ENCODE peak calls at places on chromosome 5, in eight cellular contexts. K is spleen, T is stomach, R is body of pancreas, Q is right lobe of liver, U is adrenal gland, L is prostate gland, O is A549. W is an unnamed sample.

GRCh38 chr5:158198636-158199035 is 339.7 kb upstream of the CLINT1 start:
- DNase-seq in K (no peak), T (no peak), R (no peak), Q (no peak), U (no peak), L (no peak), O (no peak), W (no peak)

GRCh38 chr5:157450024-157450423 is 10.0 kb upstream of the NIPAL4 start:
- DNase-seq in K (no peak), T (no peak), R (no peak), Q (no peak), U (no peak), L (no peak), O (no peak), W (no peak)

GRCh38 chr5:68222310-68222709 is 6.8 kb downstream of the PIK3R1 start:
- DNase-seq in K (no peak), T (no peak), R (no peak), Q (peak), U (no peak), L (peak), O (no peak), W (no peak)

GRCh38 chr5:72917371-72917776 is 38.5 kb upstream of the FCHO2 start:
- DNase-seq in K (no peak), T (no peak), R (no peak), Q (no peak), U (no peak), L (no peak), O (no peak), W (no peak)

GRCh38 chr5:78597068-78597857 is 51.3 kb downstream of the LHFPL2 start:
- DNase-seq in K (no peak), T (no peak), R (no peak), Q (no peak), U (no peak), L (no peak), O (peak), W (no peak)

GRCh38 chr5:153960269-153961215 is 78.2 kb downstream of the FAM114A2 start:
- DNase-seq in K (no peak), T (no peak), R (no peak), Q (no peak), U (no peak), L (no peak), O (no peak), W (no peak)

GRCh38 chr5:98880151-98880550 is 48.7 kb downstream of the CHD1 start:
- DNase-seq in K (no peak), T (no peak), R (no peak), Q (no peak), U (no peak), L (no peak), O (no peak), W (no peak)

GRCh38 chr5:13328316-13328715 is 616.2 kb downstream of the DNAH5 start:
- DNase-seq in K (no peak), T (no peak), R (no peak), Q (no peak), U (no peak), L (no peak), O (no peak), W (no peak)

GRCh38 chr5:156356238-156356637 is 29.3 kb downstream of the SGCD start:
- DNase-seq in K (no peak), T (no peak), R (no peak), Q (no peak), U (no peak), L (no peak), O (no peak), W (no peak)

GRCh38 chr5:143129910-143130703 is 273.4 kb downstream of the NR3C1 start:
- DNase-seq in K (no peak), T (no peak), R (no peak), Q (no peak), U (no peak), L (no peak), O (no peak), W (no peak)

GRCh38 chr5:179865471-179866240 is 7.0 kb upstream of the MRNIP start:
- DNase-seq in K (peak), T (no peak), R (no peak), Q (no peak), U (no peak), L (no peak), O (no peak), W (no peak)

GRCh38 chr5:73030995-73031394 is 75.2 kb downstream of the FCHO2 start:
- DNase-seq in K (no peak), T (no peak), R (no peak), Q (no peak), U (no peak), L (no peak), O (peak), W (no peak)

GRCh38 chr5:170783498-170784247 is at the start of gene GABRP:
- DNase-seq in K (no peak), T (peak), R (no peak), Q (no peak), U (no peak), L (no peak), O (no peak), W (peak)

GRCh38 chr5:133472829-133473228 is 139.5 kb downstream of the FSTL4 start:
- DNase-seq in K (no peak), T (no peak), R (no peak), Q (no peak), U (no peak), L (no peak), O (no peak), W (peak)

GRCh38 chr5:116652196-116652729 is 77.6 kb upstream of the SEMA6A start:
- DNase-seq in K (no peak), T (no peak), R (peak), Q (no peak), U (no peak), L (no peak), O (no peak), W (peak)

GRCh38 chr5:116651653-116652052 is 77.0 kb upstream of the SEMA6A start:
- DNase-seq in K (no peak), T (no peak), R (no peak), Q (no peak), U (no peak), L (no peak), O (no peak), W (no peak)

GRCh38 chr5:116654890-116655289 is 80.3 kb upstream of the SEMA6A start:
- DNase-seq in K (no peak), T (no peak), R (no peak), Q (no peak), U (no peak), L (no peak), O (no peak), W (no peak)

GRCh38 chr5:116650964-116651363 is 76.3 kb upstream of the SEMA6A start:
- DNase-seq in K (no peak), T (no peak), R (no peak), Q (no peak), U (no peak), L (no peak), O (no peak), W (no peak)

GRCh38 chr5:116652903-116653302 is 78.3 kb upstream of the SEMA6A start:
- DNase-seq in K (no peak), T (no peak), R (no peak), Q (no peak), U (no peak), L (no peak), O (no peak), W (no peak)
- H3K4me3 ChIP-seq in K (no peak), T (no peak), R (no peak), Q (no peak), U (no peak), L (no peak), O (no peak), W (no peak)

GRCh38 chr5:123425444-123425843 is 2.2 kb upstream of the CEP120 start:
- DNase-seq in K (no peak), T (no peak), R (no peak), Q (no peak), U (no peak), L (no peak), O (no peak), W (no peak)

GRCh38 chr5:123421773-123422172 is 1.4 kb downstream of the CEP120 start:
- DNase-seq in K (no peak), T (no peak), R (no peak), Q (no peak), U (no peak), L (no peak), O (no peak), W (no peak)

GRCh38 chr5:123422433-123423277 is 548 bp downstream of the CEP120 start:
- DNase-seq in K (no peak), T (peak), R (no peak), Q (no peak), U (peak), L (peak), O (peak), W (peak)

GRCh38 chr5:123428521-123429220 is 5.5 kb upstream of the CEP120 start:
- DNase-seq in K (no peak), T (peak), R (peak), Q (peak), U (no peak), L (no peak), O (no peak), W (no peak)

DNA sequence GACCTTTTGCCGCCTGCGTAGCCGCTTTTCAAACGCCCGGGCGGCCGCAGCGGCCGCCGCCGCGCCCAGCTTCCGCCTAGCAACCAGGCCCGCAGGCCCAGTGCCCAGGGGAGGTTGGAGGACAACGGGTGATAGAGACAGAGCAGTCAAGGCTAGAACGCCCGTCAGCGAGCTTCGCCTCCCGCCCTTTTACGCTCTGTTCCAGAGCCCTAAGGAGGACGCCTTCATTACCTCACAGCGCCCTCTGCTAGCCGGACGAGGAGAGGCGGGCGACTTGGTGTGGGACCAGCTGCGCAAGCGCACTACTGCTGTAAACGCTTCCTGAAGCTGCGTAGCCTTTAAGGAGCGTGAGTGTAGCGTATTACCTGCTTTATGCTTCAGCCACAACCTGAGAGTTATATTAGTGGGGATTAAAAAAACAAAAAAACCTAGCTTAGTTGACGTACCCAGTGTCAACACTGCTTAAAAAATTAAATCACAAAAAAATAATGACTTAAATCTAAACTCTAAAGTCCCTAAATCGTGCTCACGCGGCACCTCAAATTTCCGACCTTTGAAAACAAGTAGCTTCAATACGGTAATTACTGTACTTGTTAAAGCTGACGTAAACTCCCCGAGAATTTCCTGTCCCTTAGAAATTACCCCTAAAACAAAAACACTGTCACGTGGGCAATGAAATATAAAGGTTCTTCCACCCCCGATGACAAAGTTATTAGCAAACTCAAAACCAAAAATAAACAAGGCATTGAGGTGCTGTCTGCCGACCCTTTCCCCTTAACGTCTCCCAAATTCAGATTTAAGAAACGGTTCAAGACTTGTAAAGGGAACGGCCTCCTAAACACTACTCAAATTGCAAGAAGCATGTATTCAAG is at the start of gene CEP120:
- DNase-seq in K (peak), T (peak), R (peak), Q (peak), U (peak), L (peak), O (peak), W (peak)
- TF ChIP-seq POLR2A in K (peak), T (no peak), R (peak), Q (peak), U (peak), L (peak), O (peak), W (no peak)

GRCh38 chr5:59579101-59579885 is 314.2 kb downstream of the PDE4D start:
- DNase-seq in K (no peak), T (no peak), R (no peak), Q (no peak), U (no peak), L (no peak), O (no peak), W (no peak)

GRCh38 chr5:59583151-59583809 is 310.2 kb downstream of the PDE4D start:
- DNase-seq in K (no peak), T (no peak), R (no peak), Q (no peak), U (no peak), L (no peak), O (no peak), W (no peak)

GRCh38 chr5:59583810-59584562 is 309.5 kb downstream of the PDE4D start:
- DNase-seq in K (no peak), T (no peak), R (no peak), Q (no peak), U (no peak), L (no peak), O (no peak), W (no peak)

GRCh38 chr5:59584858-59585846 is 308.4 kb downstream of the PDE4D start:
- DNase-seq in K (no peak), T (no peak), R (no peak), Q (no peak), U (no peak), L (no peak), O (no peak), W (no peak)

DNA sequence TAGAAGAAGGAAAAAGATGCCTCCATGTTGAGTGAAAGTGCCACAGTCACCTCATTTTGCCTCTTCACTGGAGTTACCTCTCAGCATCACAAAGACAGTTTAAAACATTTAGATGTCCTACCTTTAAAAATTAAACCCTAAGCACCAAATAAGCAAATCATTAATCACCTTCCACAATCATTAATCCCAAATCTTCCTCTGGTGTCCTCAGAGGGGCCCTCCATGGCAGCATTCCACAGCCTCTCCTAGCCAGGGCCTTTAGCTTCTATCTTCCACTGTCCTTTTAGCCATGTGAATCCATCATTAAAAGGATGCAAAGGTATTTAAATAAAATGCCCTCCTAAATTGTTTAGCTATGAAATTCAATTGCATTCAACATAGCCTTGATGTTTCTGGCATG is 310.8 kb downstream of the PDE4D start:
- DNase-seq in K (no peak), T (no peak), R (no peak), Q (no peak), U (no peak), L (no peak), O (no peak), W (no peak)
- H3K4me3 ChIP-seq in K (no peak), T (no peak), R (no peak), Q (no peak), U (no peak), L (no peak), O (peak), W (no peak)

DNA sequence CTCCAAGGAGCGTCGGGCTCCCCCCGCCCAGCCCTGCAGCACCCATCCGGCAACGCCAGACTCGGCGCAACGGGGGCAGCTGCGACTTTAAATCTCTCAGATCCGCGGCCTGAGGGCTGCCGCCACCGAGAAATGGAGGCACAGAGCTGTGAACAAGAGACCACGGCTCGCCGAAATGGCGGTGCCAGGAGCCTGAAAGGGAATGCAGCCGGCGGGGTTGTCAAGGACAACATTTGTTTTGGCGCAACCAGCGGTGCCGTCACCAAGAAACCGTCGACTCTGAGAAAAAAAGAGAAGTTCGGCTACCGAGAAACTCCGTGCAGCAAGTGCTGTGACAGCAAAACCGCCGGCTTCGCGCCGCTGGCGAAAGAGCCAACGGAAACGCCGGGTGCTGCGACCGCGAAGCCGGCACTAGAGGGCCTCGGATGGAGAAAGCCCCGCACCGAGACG is 2.1 kb upstream of the ANXA2R start:
- DNase-seq in K (peak), T (peak), R (peak), Q (peak), U (peak), L (peak), O (peak), W (peak)
- TF ChIP-seq POLR2A in K (peak), T (no peak), R (peak), Q (peak), U (peak), L (no peak), O (no peak), W (no peak)

DNA sequence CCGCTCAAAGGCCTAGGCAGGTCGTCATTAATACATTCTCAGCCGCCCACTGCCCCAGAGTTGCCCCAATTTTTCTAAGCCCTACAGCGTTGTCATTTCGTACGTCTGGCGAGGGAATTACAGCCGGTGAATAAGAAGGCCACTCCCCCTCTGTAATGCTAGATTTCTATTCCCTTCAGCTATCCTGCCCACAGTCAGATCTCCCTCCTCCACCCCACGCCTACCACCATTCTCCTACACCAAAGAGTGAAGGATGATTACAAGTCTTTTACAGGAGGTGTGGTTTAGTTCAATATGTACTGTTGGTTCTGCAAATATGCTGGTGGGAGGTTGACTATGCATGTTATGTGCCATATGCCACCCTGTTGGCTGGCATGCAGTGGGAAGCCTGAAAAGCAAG is 83.7 kb upstream of the SMIM15 start:
- DNase-seq in K (no peak), T (peak), R (no peak), Q (no peak), U (no peak), L (peak), O (no peak), W (no peak)
- H3K4me3 ChIP-seq in K (no peak), T (no peak), R (no peak), Q (no peak), U (no peak), L (no peak), O (no peak), W (no peak)

GRCh38 chr5:88886756-88887741 is 4.1 kb upstream of the MEF2C start:
- DNase-seq in K (no peak), T (no peak), R (no peak), Q (no peak), U (no peak), L (no peak), O (no peak), W (no peak)

GRCh38 chr5:88888291-88888690 is 5.3 kb upstream of the MEF2C start:
- DNase-seq in K (no peak), T (no peak), R (no peak), Q (no peak), U (no peak), L (no peak), O (no peak), W (no peak)

GRCh38 chr5:88888799-88889164 is 5.8 kb upstream of the MEF2C start:
- DNase-seq in K (no peak), T (no peak), R (no peak), Q (no peak), U (no peak), L (no peak), O (no peak), W (no peak)

GRCh38 chr5:88890070-88890781 is 7.2 kb upstream of the MEF2C start:
- DNase-seq in K (no peak), T (no peak), R (no peak), Q (no peak), U (no peak), L (no peak), O (no peak), W (no peak)

GRCh38 chr5:88889165-88890069 is 6.4 kb upstream of the MEF2C start:
- DNase-seq in K (peak), T (no peak), R (peak), Q (peak), U (peak), L (no peak), O (no peak), W (peak)
- TF ChIP-seq POLR2A in K (no peak), T (no peak), R (no peak), Q (no peak), U (no peak), L (no peak), O (no peak), W (no peak)

W was measured in lower leg skin.